ENCODE peak calls at places on chromosomes 13 and 19, in nine cellular contexts. D, P, H, W, R, I, K, M and Y are unnamed samples. For H3K36me3, the result is how much of the 10 kb centered on the place peaks cover.

GRCh38 chr19:9700229-9700981 is 25.5 kb upstream of the ZNF562 start:
- DNase-seq in D (no peak), P (no peak), H (no peak), W (no peak), R (no peak), I (no peak), K (no peak), M (no peak), Y (no peak)

GRCh38 chr13:106700007-106700950 is 132.3 kb upstream of the ARGLU1 start:
- DNase-seq in D (no peak), P (no peak), H (peak), W (no peak), R (no peak), I (no peak), K (no peak), M (no peak), Y (no peak)

GRCh38 chr13:40812724-40813445 is 23.5 kb downstream of the SLC25A15 start:
- DNase-seq in D (no peak), P (no peak), H (peak), W (no peak), R (no peak), I (no peak), K (no peak), M (no peak), Y (no peak)

GRCh38 chr13:98664047-98664446 is 87.1 kb upstream of the STK24 start:
- DNase-seq in D (no peak), P (no peak), H (peak), W (no peak), R (no peak), I (no peak), K (no peak), M (no peak), Y (no peak)

GRCh38 chr19:33998739-33999345 is 173.5 kb upstream of the LSM14A start:
- DNase-seq in D (no peak), P (no peak), H (peak), W (no peak), R (no peak), I (no peak), K (no peak), M (no peak), Y (no peak)

GRCh38 chr13:27504541-27504940 is 54.2 kb upstream of the MTIF3 start:
- DNase-seq in D (no peak), P (no peak), H (no peak), W (no peak), R (no peak), I (no peak), K (no peak), M (no peak), Y (no peak)

GRCh38 chr13:92463134-92463533 is 763.5 kb upstream of the GPC6 start:
- DNase-seq in D (no peak), P (no peak), H (no peak), W (no peak), R (no peak), I (no peak), K (no peak), M (no peak), Y (no peak)

GRCh38 chr19:45200614-45201013 is 22.0 kb downstream of the BLOC1S3 start:
- DNase-seq in D (no peak), P (no peak), H (peak), W (no peak), R (no peak), I (no peak), K (no peak), M (no peak), Y (no peak)

GRCh38 chr19:54430306-54431254 is 15.3 kb downstream of the TTYH1 start:
- DNase-seq in D (no peak), P (no peak), H (peak), W (peak), R (peak), I (no peak), K (no peak), M (peak), Y (no peak)

GRCh38 chr19:30087381-30088138 is 145.5 kb downstream of the URI1 start:
- DNase-seq in D (no peak), P (no peak), H (no peak), W (no peak), R (peak), I (no peak), K (no peak), M (no peak), Y (peak)

GRCh38 chr13:29457299-29457698 is 138.2 kb downstream of the SLC7A1 start:
- DNase-seq in D (no peak), P (no peak), H (peak), W (no peak), R (no peak), I (no peak), K (no peak), M (no peak), Y (no peak)

GRCh38 chr19:13573268-13573667 is 67.0 kb upstream of the CACNA1A start:
- DNase-seq in D (no peak), P (no peak), H (no peak), W (no peak), R (no peak), I (no peak), K (no peak), M (no peak), Y (no peak)

GRCh38 chr13:71879129-71879535 is 12.1 kb upstream of the DACH1 start:
- DNase-seq in D (no peak), P (peak), H (peak), W (no peak), R (no peak), I (no peak), K (no peak), M (no peak), Y (no peak)

GRCh38 chr13:74593688-74594087 is 459.5 kb upstream of the KLF12 start:
- DNase-seq in D (no peak), P (no peak), H (no peak), W (no peak), R (no peak), I (no peak), K (no peak), M (no peak), Y (no peak)

GRCh38 chr19:38592940-38593339 is 24.8 kb downstream of the MAP4K1 start:
- DNase-seq in D (no peak), P (no peak), H (no peak), W (no peak), R (no peak), I (no peak), K (no peak), M (no peak), Y (no peak)

GRCh38 chr19:33238750-33239149 is 13.1 kb upstream of the SLC7A10 start:
- DNase-seq in D (no peak), P (no peak), H (no peak), W (peak), R (peak), I (no peak), K (no peak), M (no peak), Y (no peak)

GRCh38 chr13:45229172-45229571 is 28.3 kb upstream of the KCTD4 start:
- DNase-seq in D (no peak), P (no peak), H (no peak), W (no peak), R (no peak), I (no peak), K (no peak), M (no peak), Y (no peak)

GRCh38 chr13:56864451-56864850 is 276.3 kb upstream of the PRR20A start:
- DNase-seq in D (no peak), P (no peak), H (no peak), W (no peak), R (no peak), I (no peak), K (no peak), M (no peak), Y (no peak)

GRCh38 chr19:55536951-55537740 is at the start of gene SBK2:
- DNase-seq in D (no peak), P (peak), H (no peak), W (no peak), R (no peak), I (no peak), K (no peak), M (no peak), Y (no peak)

GRCh38 chr19:58554494-58555368 is at the start of gene CHMP2A:
- DNase-seq in D (peak), P (peak), H (peak), W (peak), R (peak), I (peak), K (peak), M (peak), Y (peak)

GRCh38 chr13:107450931-107451330 is 764.4 kb downstream of the LIG4 start:
- DNase-seq in D (peak), P (no peak), H (peak), W (peak), R (no peak), I (no peak), K (no peak), M (no peak), Y (no peak)

GRCh38 chr13:79451500-79451962 is 29.4 kb upstream of the NDFIP2 start:
- DNase-seq in D (no peak), P (no peak), H (peak), W (no peak), R (no peak), I (no peak), K (no peak), M (peak), Y (peak)

GRCh38 chr13:59625121-59625520 is 538.6 kb downstream of the DIAPH3 start:
- DNase-seq in D (no peak), P (no peak), H (no peak), W (no peak), R (no peak), I (no peak), K (no peak), M (no peak), Y (no peak)

GRCh38 chr13:18943273-18943672 is 238.4 kb downstream of the TUBA3C start:
- DNase-seq in D (no peak), P (no peak), H (no peak), W (peak), R (no peak), I (no peak), K (no peak), M (no peak), Y (no peak)

GRCh38 chr19:16698914-16699313 is 20.7 kb upstream of the NWD1 start:
- DNase-seq in D (no peak), P (no peak), H (no peak), W (no peak), R (peak), I (no peak), K (no peak), M (no peak), Y (peak)

GRCh38 chr13:44921931-44922758 is 67.1 kb downstream of the NUFIP1 start:
- DNase-seq in D (peak), P (no peak), H (peak), W (no peak), R (peak), I (peak), K (no peak), M (no peak), Y (no peak)

GRCh38 chr13:22837980-22838615 is 342.7 kb upstream of the SGCG start:
- DNase-seq in D (no peak), P (no peak), H (no peak), W (no peak), R (no peak), I (no peak), K (no peak), M (no peak), Y (no peak)

GRCh38 chr19:55491546-55492360 is 3.5 kb downstream of the SSC5D start:
- DNase-seq in D (no peak), P (no peak), H (no peak), W (peak), R (no peak), I (no peak), K (no peak), M (no peak), Y (no peak)

GRCh38 chr19:29743681-29744080 is 28.6 kb upstream of the C19orf12 start:
- DNase-seq in D (no peak), P (no peak), H (no peak), W (no peak), R (no peak), I (no peak), K (no peak), M (no peak), Y (no peak)

GRCh38 chr19:48506138-48506733 is 5.4 kb downstream of the LMTK3 start:
- DNase-seq in D (no peak), P (no peak), H (peak), W (no peak), R (no peak), I (no peak), K (no peak), M (no peak), Y (no peak)

GRCh38 chr19:42469311-42470239 is 26.8 kb upstream of the CXCL17 start:
- DNase-seq in D (no peak), P (no peak), H (peak), W (no peak), R (no peak), I (no peak), K (no peak), M (no peak), Y (no peak)

GRCh38 chr19:2485428-2485827 is 9.5 kb downstream of the GADD45B start:
- DNase-seq in D (no peak), P (no peak), H (no peak), W (no peak), R (no peak), I (no peak), K (no peak), M (no peak), Y (no peak)

GRCh38 chr19:12984143-12984627 is 11.1 kb upstream of the NFIX start:
- DNase-seq in D (no peak), P (no peak), H (peak), W (no peak), R (no peak), I (no peak), K (no peak), M (no peak), Y (no peak)

GRCh38 chr19:17909017-17909732 is 23.6 kb upstream of the CCDC124 start:
- DNase-seq in D (no peak), P (no peak), H (no peak), W (no peak), R (no peak), I (no peak), K (no peak), M (no peak), Y (no peak)

GRCh38 chr13:78700121-78700910 is 41.4 kb upstream of the OBI1 start:
- DNase-seq in D (no peak), P (no peak), H (peak), W (no peak), R (no peak), I (no peak), K (no peak), M (no peak), Y (no peak)

GRCh38 chr13:99726261-99726894 is 225.1 kb downstream of the TM9SF2 start:
- DNase-seq in D (no peak), P (no peak), H (no peak), W (no peak), R (no peak), I (no peak), K (no peak), M (no peak), Y (no peak)

GRCh38 chr19:38496603-38497487 is 63.4 kb downstream of the RYR1 start:
- DNase-seq in D (no peak), P (no peak), H (no peak), W (no peak), R (no peak), I (no peak), K (no peak), M (no peak), Y (no peak)

GRCh38 chr19:8036438-8037099 is 16.0 kb upstream of the CCL25 start:
- DNase-seq in D (no peak), P (no peak), H (no peak), W (no peak), R (no peak), I (no peak), K (no peak), M (no peak), Y (no peak)

GRCh38 chr19:46380690-46381089 is 32.7 kb downstream of the CCDC8 start:
- DNase-seq in D (no peak), P (no peak), H (no peak), W (no peak), R (no peak), I (no peak), K (no peak), M (no peak), Y (no peak)

GRCh38 chr19:46383171-46383815 is 30.1 kb downstream of the CCDC8 start:
- DNase-seq in D (no peak), P (no peak), H (no peak), W (peak), R (no peak), I (no peak), K (no peak), M (no peak), Y (peak)

GRCh38 chr19:46383846-46384245 is 29.5 kb downstream of the CCDC8 start:
- DNase-seq in D (no peak), P (no peak), H (no peak), W (peak), R (no peak), I (no peak), K (no peak), M (no peak), Y (peak)

GRCh38 chr19:46381746-46382345 is 31.5 kb downstream of the CCDC8 start:
- DNase-seq in D (no peak), P (no peak), H (no peak), W (peak), R (no peak), I (no peak), K (no peak), M (no peak), Y (no peak)

GRCh38 chr19:46381346-46381745 is 32.0 kb downstream of the CCDC8 start:
- DNase-seq in D (no peak), P (no peak), H (no peak), W (no peak), R (no peak), I (no peak), K (no peak), M (no peak), Y (no peak)
- H3K36me3 ChIP-seq in D (under half), P (half or more), H (under half), W (under half), R (half or more), I (half or more), K (under half), M (under half), Y (half or more)

GRCh38 chr19:11338164-11338563 is 1.3 kb downstream of the RAB3D start:
- DNase-seq in D (no peak), P (no peak), H (no peak), W (no peak), R (no peak), I (no peak), K (no peak), M (no peak), Y (no peak)
- H3K27ac ChIP-seq in D (peak), P (no peak), H (no peak), W (peak), R (no peak), I (peak), K (peak), M (no peak), Y (peak)

GRCh38 chr19:19329199-19329598 is 8.6 kb downstream of the MAU2 start:
- DNase-seq in D (no peak), P (no peak), H (no peak), W (no peak), R (no peak), I (no peak), K (no peak), M (no peak), Y (no peak)
- H3K36me3 ChIP-seq in D (under half), P (half or more), H (under half), W (under half), R (half or more), I (half or more), K (under half), M (under half), Y (half or more)

GRCh38 chr13:114235697-114236096 is 1.0 kb downstream of the CDC16 start:
- DNase-seq in D (no peak), P (no peak), H (peak), W (no peak), R (no peak), I (no peak), K (no peak), M (no peak), Y (no peak)
- H3K27ac ChIP-seq in D (peak), P (no peak), H (peak), W (no peak), R (peak), I (peak), K (no peak), M (peak), Y (no peak)

GRCh38 chr19:36236946-36237310 is 22.0 kb downstream of the ZNF146 start:
- DNase-seq in D (no peak), P (no peak), H (no peak), W (no peak), R (no peak), I (no peak), K (no peak), M (no peak), Y (no peak)
- H3K36me3 ChIP-seq in D (half or more), P (half or more), H (half or more), W (under half), R (half or more), I (half or more), K (under half), M (under half), Y (half or more)

GRCh38 chr19:23770672-23771250 is 12.1 kb upstream of the ZNF681 start:
- DNase-seq in D (no peak), P (no peak), H (no peak), W (no peak), R (no peak), I (no peak), K (no peak), M (no peak), Y (no peak)

GRCh38 chr19:23771761-23772667 is 13.3 kb upstream of the ZNF681 start:
- DNase-seq in D (no peak), P (no peak), H (no peak), W (no peak), R (no peak), I (no peak), K (no peak), M (no peak), Y (no peak)

GRCh38 chr19:23771348-23771747 is 12.7 kb upstream of the ZNF681 start:
- DNase-seq in D (no peak), P (no peak), H (no peak), W (no peak), R (no peak), I (no peak), K (no peak), M (no peak), Y (no peak)

GRCh38 chr19:23772668-23773063 is 14.0 kb upstream of the ZNF681 start:
- DNase-seq in D (no peak), P (no peak), H (no peak), W (no peak), R (no peak), I (no peak), K (no peak), M (no peak), Y (no peak)

GRCh38 chr19:23769691-23770468 is 11.2 kb upstream of the ZNF681 start:
- DNase-seq in D (no peak), P (no peak), H (no peak), W (no peak), R (no peak), I (no peak), K (no peak), M (no peak), Y (no peak)
- H3K27ac ChIP-seq in D (no peak), P (no peak), H (no peak), W (no peak), R (no peak), I (no peak), K (no peak), M (no peak), Y (no peak)

GRCh38 chr13:55777612-55778011 is 1363.1 kb upstream of the PRR20A start:
- DNase-seq in D (no peak), P (no peak), H (no peak), W (no peak), R (no peak), I (no peak), K (no peak), M (no peak), Y (no peak)
- H3K36me3 ChIP-seq in D (under half), P (under half), H (under half), W (under half), R (under half), I (under half), K (under half), M (under half), Y (under half)

DNA sequence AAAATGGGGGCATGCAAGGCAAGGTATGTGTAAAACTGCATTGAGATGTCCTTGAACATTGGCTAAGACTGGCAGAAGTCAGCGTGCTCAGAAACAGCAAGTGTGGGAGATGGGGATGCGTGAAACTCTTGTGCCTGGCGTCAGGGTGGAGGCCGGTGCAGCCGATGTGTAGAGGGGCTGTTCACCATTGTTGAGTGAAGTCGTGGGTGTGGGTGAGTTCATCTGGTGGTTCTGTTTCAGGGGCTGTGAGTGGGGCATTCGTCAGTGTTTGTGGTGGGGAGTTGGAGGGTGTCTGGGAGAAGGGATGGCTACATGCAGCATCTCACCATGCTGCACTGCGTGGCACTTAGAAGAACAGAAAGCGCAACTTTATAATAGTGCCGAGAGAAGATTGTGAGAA is 11.4 kb upstream of the MIA start:
- DNase-seq in D (no peak), P (no peak), H (no peak), W (peak), R (no peak), I (no peak), K (no peak), M (no peak), Y (no peak)
- H3K27ac ChIP-seq in D (no peak), P (no peak), H (no peak), W (no peak), R (no peak), I (no peak), K (no peak), M (no peak), Y (no peak)

DNA sequence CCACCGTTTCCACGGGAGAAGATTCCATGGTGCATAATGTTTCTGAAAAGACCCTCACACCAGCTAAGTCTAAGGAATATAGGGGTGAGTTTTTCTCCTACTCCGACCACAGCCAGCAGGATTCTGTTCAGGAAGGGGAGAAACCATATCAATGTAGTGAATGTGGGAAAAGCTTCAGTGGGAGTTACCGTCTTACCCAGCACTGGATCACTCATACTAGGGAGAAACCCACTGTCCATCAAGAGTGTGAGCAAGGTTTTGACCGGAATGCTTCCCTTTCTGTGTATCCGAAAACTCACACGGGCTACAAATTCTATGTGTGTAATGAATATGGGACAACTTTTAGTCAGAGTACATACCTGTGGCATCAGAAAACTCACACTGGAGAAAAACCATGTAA is 19.1 kb downstream of the ZNF473 start:
- DNase-seq in D (no peak), P (no peak), H (no peak), W (no peak), R (no peak), I (no peak), K (no peak), M (no peak), Y (no peak)
- H3K36me3 ChIP-seq in D (half or more), P (half or more), H (under half), W (under half), R (half or more), I (half or more), K (under half), M (half or more), Y (half or more)